ENCODE peak calls at places on chromosomes 5 and 9, in nine cellular contexts. B is suprapubic skin, A is fibroblast of mammary gland, P is cardiac fibroblast, J is fibroblast of lung, M is heart left ventricle, X is Caco-2, Y is astrocyte of the spinal cord, N is epithelial cell of esophagus. R is an unnamed sample.

GRCh38 chr9:8863886-8864881 is 1064.6 kb upstream of the DMAC1 start:
- DNase-seq in B (no peak), A (peak; percentile 31), P (peak; percentile 36), J (peak; percentile 74), M (no peak), X (no peak), Y (peak; percentile 59), N (peak; percentile 68), R (no peak)

GRCh38 chr5:149937610-149938009 is 7.0 kb downstream of the PDE6A start:
- DNase-seq in B (no peak), A (peak; percentile 67), P (no peak), J (no peak), M (no peak), X (no peak), Y (no peak), N (peak; percentile 82), R (no peak)

GRCh38 chr9:126788631-126789349 is 16.1 kb upstream of the ZBTB43 start:
- DNase-seq in B (no peak), A (peak; percentile 72), P (peak; percentile 19), J (peak; percentile 57), M (no peak), X (no peak), Y (peak; percentile 64), N (peak; percentile 96), R (peak; percentile 47)

GRCh38 chr9:126303488-126303887 is 23.1 kb upstream of the MVB12B start:
- DNase-seq in B (no peak), A (no peak), P (no peak), J (no peak), M (no peak), X (no peak), Y (peak; percentile 6), N (peak; percentile 11), R (no peak)

GRCh38 chr5:145975361-145976066 is 39.1 kb downstream of the SH3RF2 start:
- DNase-seq in B (no peak), A (peak; percentile 62), P (peak; percentile 79), J (peak; percentile 97), M (no peak), X (peak; percentile 66), Y (peak; percentile 94), N (peak; percentile 85), R (peak; percentile 96)

GRCh38 chr5:16906255-16906654 is 29.8 kb downstream of the MYO10 start:
- DNase-seq in B (no peak), A (no peak), P (no peak), J (no peak), M (no peak), X (peak; percentile 62), Y (no peak), N (no peak), R (no peak)

GRCh38 chr5:172769598-172770373 is 1.2 kb downstream of the DUSP1 start:
- DNase-seq in B (peak; percentile 65), A (peak; percentile 48), P (peak; percentile 75), J (peak; percentile 23), M (no peak), X (no peak), Y (peak; percentile 58), N (no peak), R (peak; percentile 53)

GRCh38 chr5:14417232-14417730 is 164.3 kb upstream of the OTULINL start:
- DNase-seq in B (no peak), A (peak; percentile 85), P (peak; percentile 72), J (peak; percentile 76), M (peak; percentile 39), X (no peak), Y (peak; percentile 92), N (no peak), R (peak; percentile 75)

GRCh38 chr5:3276891-3277290 is 318.7 kb upstream of the IRX1 start:
- DNase-seq in B (no peak), A (no peak), P (no peak), J (no peak), M (no peak), X (no peak), Y (no peak), N (no peak), R (no peak)

DNA sequence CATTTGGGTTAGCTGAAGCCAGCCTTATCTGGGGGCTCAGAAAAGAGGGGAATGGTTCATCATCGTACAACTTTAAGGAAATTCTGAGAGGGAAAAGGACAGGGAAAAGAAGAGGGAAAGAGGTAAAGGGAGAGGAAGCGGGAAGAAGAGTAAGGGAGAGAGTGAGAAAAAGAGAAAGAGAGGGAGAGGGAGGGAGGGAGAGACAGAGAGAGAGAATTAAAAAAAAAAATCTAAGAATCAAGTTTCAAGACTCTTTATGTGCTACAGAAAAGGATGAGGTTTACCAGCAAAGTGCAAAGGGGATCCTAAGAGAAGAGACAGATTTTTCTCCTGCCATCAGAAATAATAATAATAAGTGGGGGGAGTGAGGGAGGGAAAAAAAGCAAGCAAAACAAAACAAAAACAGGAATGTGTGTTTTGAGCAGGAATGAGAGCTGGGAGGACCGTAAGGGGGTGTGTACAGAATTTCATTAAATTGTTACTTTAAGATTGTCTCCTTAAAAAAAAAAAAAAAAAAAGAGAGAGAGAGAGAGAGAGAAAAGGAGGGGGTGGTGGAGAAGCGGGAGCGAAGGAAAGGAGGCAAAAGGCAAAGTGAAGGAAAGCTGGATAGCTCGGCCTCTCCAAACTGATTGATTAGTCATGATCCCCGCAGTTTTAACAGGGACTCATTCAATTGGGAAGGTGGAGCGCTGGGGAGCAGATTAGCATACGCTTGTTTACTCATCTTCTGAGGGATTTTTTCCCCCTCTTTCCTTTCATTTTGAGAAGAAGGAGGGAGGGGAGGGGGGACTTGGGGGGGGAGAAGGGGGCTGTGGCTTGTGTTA is 438 bp upstream of the PAPPA start:
- DNase-seq in B (no peak), A (peak; percentile 94), P (peak; percentile 84), J (peak; percentile 63), M (no peak), X (no peak), Y (peak; percentile 57), N (peak; percentile 41), R (peak; percentile 85)
- H3K4me3 ChIP-seq in B (peak overlapping the region; percentile 54), A (peak overlapping the region; percentile 74), P (peak overlapping the region; percentile 65), J (peak overlapping the region; percentile 78), M (peak overlapping the region; percentile 62), X (no peak overlapping the region), Y (peak overlapping the region; percentile 55), N (no peak overlapping the region), R (peak overlapping the region; percentile 69)

GRCh38 chr5:57751710-57752109 is 269.1 kb upstream of the ACTBL2 start:
- DNase-seq in B (no peak), A (no peak), P (no peak), J (no peak), M (no peak), X (no peak), Y (no peak), N (no peak), R (no peak)

GRCh38 chr5:57750282-57750681 is 267.7 kb upstream of the ACTBL2 start:
- DNase-seq in B (no peak), A (no peak), P (no peak), J (no peak), M (no peak), X (no peak), Y (no peak), N (no peak), R (no peak)

GRCh38 chr5:57753446-57753845 is 270.8 kb upstream of the ACTBL2 start:
- DNase-seq in B (no peak), A (no peak), P (no peak), J (no peak), M (no peak), X (no peak), Y (no peak), N (peak; percentile 86), R (no peak)

GRCh38 chr5:57749396-57749795 is 266.8 kb upstream of the ACTBL2 start:
- DNase-seq in B (no peak), A (peak; percentile 72), P (no peak), J (no peak), M (no peak), X (no peak), Y (no peak), N (peak; percentile 50), R (no peak)

DNA sequence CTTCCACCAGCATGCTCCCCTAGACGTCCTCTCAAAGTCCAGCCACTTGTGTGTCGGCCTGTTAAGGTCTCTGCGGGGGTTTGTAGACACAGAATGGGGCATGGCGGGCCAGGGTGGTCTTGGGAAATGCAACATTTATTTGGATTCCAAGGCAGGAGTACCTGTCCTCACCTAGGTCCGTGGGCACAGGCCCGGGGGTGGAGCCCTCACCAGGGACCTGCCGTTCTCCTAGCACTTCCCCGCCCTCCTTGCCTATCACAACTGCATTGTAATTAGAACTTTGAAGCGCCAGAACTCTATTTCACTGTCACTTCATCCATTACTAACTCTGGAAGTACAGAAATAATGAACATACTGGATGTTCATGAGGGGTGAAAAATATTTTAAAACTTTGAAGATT is 268.3 kb upstream of the ACTBL2 start:
- DNase-seq in B (no peak), A (no peak), P (no peak), J (no peak), M (no peak), X (no peak), Y (no peak), N (no peak), R (no peak)
- TF ChIP-seq CTCF in B (no peak), A (no peak), P (no peak), J (no peak), M (no peak), X (no peak), Y (no peak), N (no peak), R (no peak)

GRCh38 chr5:142685418-142686209 is at the start of gene FGF1:
- DNase-seq in B (no peak), A (no peak), P (peak; percentile 35), J (peak; percentile 86), M (peak; percentile 71), X (no peak), Y (peak; percentile 76), N (peak; percentile 90), R (peak; percentile 76)
- H3K4me3 ChIP-seq in B (peak within 1 kb of the TSS; percentile 6), A (no peak within 1 kb of the TSS), P (no peak within 1 kb of the TSS), J (no peak within 1 kb of the TSS), M (peak within 1 kb of the TSS; percentile 18), X (no peak within 1 kb of the TSS), Y (no peak within 1 kb of the TSS), N (no peak within 1 kb of the TSS), R (no peak within 1 kb of the TSS)

GRCh38 chr5:1666812-1667588 is 132.6 kb downstream of the MRPL36 start:
- DNase-seq in B (no peak), A (peak; percentile 21), P (peak; percentile 30), J (no peak), M (no peak), X (peak; percentile 37), Y (no peak), N (no peak), R (no peak)
- TF ChIP-seq CTCF in B (peak; percentile 38), A (no peak), P (peak; percentile 19), J (no peak), M (no peak), X (peak; percentile 35), Y (peak; percentile 32), N (peak; percentile 36), R (peak; percentile 36)

GRCh38 chr5:163978897-163979296 is 473.5 kb downstream of the MAT2B start:
- DNase-seq in B (no peak), A (no peak), P (no peak), J (no peak), M (no peak), X (no peak), Y (no peak), N (peak; percentile 46), R (no peak)
- H3K4me3 ChIP-seq in B (no peak overlapping the region), A (no peak overlapping the region), P (no peak overlapping the region), J (no peak overlapping the region), M (no peak overlapping the region), X (no peak overlapping the region), Y (no peak overlapping the region), N (no peak overlapping the region), R (no peak overlapping the region)

GRCh38 chr5:141558150-141558549 is 60.6 kb downstream of the DIAPH1 start:
- DNase-seq in B (no peak), A (peak; percentile 31), P (peak; percentile 58), J (peak; percentile 69), M (peak; percentile 51), X (no peak), Y (no peak), N (no peak), R (no peak)
- TF ChIP-seq CTCF in B (no peak), A (no peak), P (no peak), J (no peak), M (no peak), X (no peak), Y (no peak), N (no peak), R (no peak)